ENCODE peak calls at places on chromosomes 7 and 10, in seven cellular contexts. W, F, H, O, T, K and L are unnamed samples.

GRCh38 chr10:35331894-35332640 is 4.2 kb upstream of the CCNY start:
- DNase-seq in W (peak; percentile 68), T (peak; percentile 96), O (no peak), F (no peak), H (peak; percentile 100), K (no peak), L (no peak)

GRCh38 chr10:116690356-116691078 is 51.8 kb downstream of the HSPA12A start:
- DNase-seq in K (no peak), H (peak; percentile 4), F (no peak), W (no peak), T (no peak), O (peak; percentile 70), L (no peak)

GRCh38 chr7:121960678-121961461 is 87.9 kb downstream of the PTPRZ1 start:
- DNase-seq in W (peak; percentile 34), T (peak; percentile 95), H (peak; percentile 51), K (no peak), O (peak; percentile 66), F (no peak), L (no peak)

GRCh38 chr10:87635498-87636312 is 24.0 kb upstream of the PAPSS2 start:
- DNase-seq in T (peak; percentile 72), K (peak; percentile 62), H (peak; percentile 77), O (peak; percentile 96), W (peak; percentile 80), F (no peak), L (no peak)

GRCh38 chr7:33411000-33411399 is 281.6 kb downstream of the BBS9 start:
- DNase-seq in H (no peak), O (no peak), K (no peak), T (no peak), F (no peak), W (no peak), L (no peak)

GRCh38 chr7:16587785-16588184 is 57.8 kb downstream of the ANKMY2 start:
- DNase-seq in T (no peak), O (peak; percentile 82), K (no peak), F (no peak), H (no peak), W (no peak), L (no peak)

GRCh38 chr10:86729677-86730076 is 26.7 kb upstream of the BMPR1A start:
- DNase-seq in T (no peak), K (no peak), W (no peak), F (no peak), H (no peak), O (no peak), L (no peak)

GRCh38 chr10:29712108-29712507 is 77.3 kb upstream of the SVIL start:
- DNase-seq in F (no peak), K (no peak), H (peak; percentile 49), O (peak; percentile 74), T (no peak), W (no peak), L (no peak)

GRCh38 chr10:71984126-71984797 is 20.1 kb downstream of the CHST3 start:
- DNase-seq in F (no peak), O (no peak), T (no peak), W (no peak), H (no peak), K (no peak), L (no peak)
- H3K27ac ChIP-seq in F (peak overlapping the region; percentile 67), O (no peak overlapping the region), T (no peak overlapping the region), W (no peak overlapping the region), H (no peak overlapping the region), K (no peak overlapping the region), L (no peak overlapping the region)

DNA sequence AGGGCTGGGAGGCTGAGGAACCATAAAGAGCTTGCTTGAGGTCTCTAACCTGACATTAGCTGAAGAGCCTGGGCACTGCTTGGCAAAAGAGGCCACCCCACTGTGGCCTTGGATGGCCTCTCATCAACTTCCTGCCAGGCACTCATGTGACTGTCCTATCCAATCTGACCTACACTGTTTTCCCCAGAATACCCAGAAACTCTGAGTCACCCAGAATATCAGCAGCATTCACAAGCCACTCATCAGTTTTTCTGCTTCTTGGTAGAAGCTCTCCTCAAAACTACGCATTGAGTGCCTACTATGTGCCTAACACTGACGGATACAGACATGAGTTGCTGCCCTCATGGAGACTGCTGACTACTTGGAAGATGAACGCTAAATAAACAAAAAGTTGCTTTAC is 4.1 kb upstream of the NT5C2 start:
- DNase-seq in W (peak; percentile 87), H (peak; percentile 37), T (peak; percentile 90), O (peak; percentile 59), K (peak; percentile 15), F (no peak), L (no peak)
- H3K27ac ChIP-seq in W (peak overlapping the region; percentile 52), H (no peak overlapping the region), T (peak overlapping the region; percentile 55), O (no peak overlapping the region), K (no peak overlapping the region), F (peak overlapping the region; percentile 27), L (no peak overlapping the region)

DNA sequence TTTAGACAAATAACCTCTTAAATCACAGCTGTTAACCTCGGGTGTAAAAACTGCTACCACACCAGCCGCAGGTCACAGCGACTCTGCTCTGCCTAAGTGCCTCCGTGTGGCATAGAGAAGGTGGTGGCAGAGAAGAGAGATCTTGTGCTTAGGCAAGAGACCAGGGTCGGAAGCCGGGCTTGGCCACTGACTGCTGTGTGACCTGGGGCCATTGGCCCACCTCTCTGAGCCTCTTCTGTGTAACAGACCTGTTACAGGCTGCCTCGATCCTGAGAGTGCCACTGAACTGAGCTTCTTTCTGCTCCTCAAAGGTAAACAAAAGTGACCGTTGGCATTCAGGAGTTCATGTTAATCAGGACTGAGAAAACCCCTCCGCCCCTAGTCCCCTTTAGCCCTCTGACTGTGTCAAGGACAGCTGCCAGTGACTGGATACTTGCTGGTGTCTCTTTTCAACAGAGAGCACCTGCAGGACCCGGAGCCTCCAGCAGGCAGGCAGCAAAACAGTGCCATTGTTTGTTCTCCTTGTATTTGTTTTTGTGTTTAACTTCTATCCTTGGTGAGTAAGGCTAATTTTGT is 36.5 kb downstream of the ZMIZ1 start:
- DNase-seq in H (peak; percentile 51), O (no peak), W (no peak), F (no peak), K (no peak), T (no peak), L (no peak)
- H3K27ac ChIP-seq in H (no peak overlapping the region), O (no peak overlapping the region), W (no peak overlapping the region), F (peak overlapping the region; percentile 81), K (no peak overlapping the region), T (peak overlapping the region; percentile 31), L (no peak overlapping the region)

DNA sequence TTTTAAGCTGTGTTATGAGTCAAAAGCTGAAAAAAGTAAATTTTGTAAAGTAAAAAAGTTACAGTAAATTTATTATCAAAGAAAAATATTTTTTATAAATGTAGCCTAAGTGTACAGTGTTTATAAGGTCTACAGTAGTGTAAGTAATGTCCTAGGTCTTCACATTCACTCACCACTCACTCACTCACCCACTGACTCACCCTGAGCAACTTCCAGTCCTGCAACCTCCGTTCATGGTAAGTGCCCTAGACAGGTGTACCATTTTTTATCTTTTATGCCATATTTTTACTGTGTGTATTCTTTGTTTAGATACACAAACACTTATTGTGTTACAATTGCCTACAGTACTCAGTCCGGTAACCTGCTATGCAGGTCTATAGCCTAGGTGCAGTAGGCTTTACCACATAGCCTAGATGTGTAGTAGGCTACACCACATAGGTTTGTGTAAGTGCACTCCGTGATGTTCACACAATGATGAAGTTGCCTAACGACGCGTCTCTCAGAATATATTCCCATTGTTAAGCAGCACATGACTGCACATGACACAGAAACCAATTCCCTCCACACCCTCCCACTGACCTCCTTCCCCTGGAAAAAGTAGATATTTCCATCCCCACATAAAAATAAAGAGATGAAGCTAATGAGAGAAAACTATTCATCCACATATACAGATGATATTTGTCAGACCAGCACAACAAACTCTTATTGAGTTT is 44.8 kb upstream of the FGL2 start:
- DNase-seq in F (no peak), T (no peak), W (no peak), K (no peak), H (peak; percentile 68), O (no peak), L (no peak)
- H3K27ac ChIP-seq in F (no peak overlapping the region), T (no peak overlapping the region), W (no peak overlapping the region), K (no peak overlapping the region), H (no peak overlapping the region), O (no peak overlapping the region), L (no peak overlapping the region)

GRCh38 chr10:63492788-63493403 is 27.1 kb upstream of the JMJD1C start:
- DNase-seq in T (no peak), F (no peak), O (no peak), K (no peak), H (no peak), W (no peak), L (no peak)
- H3K27ac ChIP-seq in T (peak overlapping the region; percentile 81), F (peak overlapping the region; percentile 61), O (no peak overlapping the region), K (no peak overlapping the region), H (peak overlapping the region; percentile 84), W (no peak overlapping the region), L (no peak overlapping the region)